ENCODE peak calls at places on chromosomes 6 and 20, in nine cellular contexts. One of them, this sample, is unnamed.

GRCh38 chr6:4936681-4937041 is 67.2 kb downstream of the RPP40 start:
- DNase-seq in left ventricle myocardium superior: no peak
- DNase-seq in GM04504: no peak
- DNase-seq in aorta: no peak
- DNase-seq in sigmoid colon: no peak
- DNase-seq in activated CD4-positive, alpha-beta T cell treated with anti-CD3 and anti-CD28 coated beads, Interleukin-2, amount 50 U/mL, for 24 hours: no peak
- DNase-seq in T-helper 9 cell: no peak
- DNase-seq in pons: peak; percentile 68
- DNase-seq in COR-L47: peak; percentile 51
- DNase-seq in this sample: no peak

GRCh38 chr6:51792273-51793030 is 295.0 kb downstream of the PKHD1 start:
- DNase-seq in activated CD4-positive, alpha-beta T cell treated with anti-CD3 and anti-CD28 coated beads, Interleukin-2, amount 50 U/mL, for 24 hours: no peak
- DNase-seq in left ventricle myocardium superior: no peak
- DNase-seq in pons: no peak
- DNase-seq in sigmoid colon: no peak
- DNase-seq in COR-L47: no peak
- DNase-seq in aorta: no peak
- DNase-seq in GM04504: no peak
- DNase-seq in T-helper 9 cell: no peak
- DNase-seq in this sample: no peak

GRCh38 chr6:27176096-27176495 is 71.4 kb upstream of the PRSS16 start:
- DNase-seq in GM04504: no peak
- DNase-seq in T-helper 9 cell: no peak
- DNase-seq in COR-L47: no peak
- DNase-seq in left ventricle myocardium superior: no peak
- DNase-seq in activated CD4-positive, alpha-beta T cell treated with anti-CD3 and anti-CD28 coated beads, Interleukin-2, amount 50 U/mL, for 24 hours: no peak
- DNase-seq in aorta: no peak
- DNase-seq in pons: no peak
- DNase-seq in sigmoid colon: no peak
- DNase-seq in this sample: no peak

GRCh38 chr20:53829086-53829703 is 235.6 kb upstream of the ZNF217 start:
- DNase-seq in aorta: no peak
- DNase-seq in left ventricle myocardium superior: no peak
- DNase-seq in activated CD4-positive, alpha-beta T cell treated with anti-CD3 and anti-CD28 coated beads, Interleukin-2, amount 50 U/mL, for 24 hours: no peak
- DNase-seq in GM04504: peak; percentile 95
- DNase-seq in COR-L47: no peak
- DNase-seq in T-helper 9 cell: no peak
- DNase-seq in pons: peak; percentile 28
- DNase-seq in sigmoid colon: peak; percentile 68
- DNase-seq in this sample: no peak

GRCh38 chr6:20402181-20403079 is 751 bp downstream of the E2F3 start:
- DNase-seq in aorta: peak; percentile 60
- DNase-seq in T-helper 9 cell: peak; percentile 31
- DNase-seq in sigmoid colon: peak; percentile 67
- DNase-seq in COR-L47: peak; percentile 16
- DNase-seq in left ventricle myocardium superior: peak; percentile 52
- DNase-seq in pons: peak; percentile 59
- DNase-seq in activated CD4-positive, alpha-beta T cell treated with anti-CD3 and anti-CD28 coated beads, Interleukin-2, amount 50 U/mL, for 24 hours: peak; percentile 33
- DNase-seq in GM04504: no peak
- DNase-seq in this sample: no peak

GRCh38 chr6:47116086-47116485 is 74.0 kb upstream of the ADGRF1 start:
- DNase-seq in left ventricle myocardium superior: no peak
- DNase-seq in activated CD4-positive, alpha-beta T cell treated with anti-CD3 and anti-CD28 coated beads, Interleukin-2, amount 50 U/mL, for 24 hours: no peak
- DNase-seq in aorta: no peak
- DNase-seq in T-helper 9 cell: no peak
- DNase-seq in COR-L47: no peak
- DNase-seq in sigmoid colon: no peak
- DNase-seq in pons: no peak
- DNase-seq in GM04504: no peak
- DNase-seq in this sample: no peak

GRCh38 chr20:51413753-51414323 is 128.7 kb downstream of the NFATC2 start:
- DNase-seq in T-helper 9 cell: no peak
- DNase-seq in aorta: no peak
- DNase-seq in left ventricle myocardium superior: no peak
- DNase-seq in COR-L47: no peak
- DNase-seq in GM04504: no peak
- DNase-seq in pons: no peak
- DNase-seq in activated CD4-positive, alpha-beta T cell treated with anti-CD3 and anti-CD28 coated beads, Interleukin-2, amount 50 U/mL, for 24 hours: no peak
- DNase-seq in sigmoid colon: no peak
- DNase-seq in this sample: no peak

GRCh38 chr6:137767931-137768690 is 98.9 kb upstream of the TNFAIP3 start:
- DNase-seq in aorta: no peak
- DNase-seq in COR-L47: no peak
- DNase-seq in T-helper 9 cell: no peak
- DNase-seq in left ventricle myocardium superior: no peak
- DNase-seq in activated CD4-positive, alpha-beta T cell treated with anti-CD3 and anti-CD28 coated beads, Interleukin-2, amount 50 U/mL, for 24 hours: no peak
- DNase-seq in pons: no peak
- DNase-seq in GM04504: no peak
- DNase-seq in sigmoid colon: no peak
- DNase-seq in this sample: no peak

GRCh38 chr6:127902933-127903332 is 2.1 kb upstream of the THEMIS start:
- DNase-seq in aorta: no peak
- DNase-seq in GM04504: no peak
- DNase-seq in pons: no peak
- DNase-seq in T-helper 9 cell: no peak
- DNase-seq in sigmoid colon: no peak
- DNase-seq in left ventricle myocardium superior: no peak
- DNase-seq in activated CD4-positive, alpha-beta T cell treated with anti-CD3 and anti-CD28 coated beads, Interleukin-2, amount 50 U/mL, for 24 hours: no peak
- DNase-seq in COR-L47: no peak
- DNase-seq in this sample: no peak

GRCh38 chr20:42190084-42190483 is 571.9 kb upstream of the CHD6 start:
- DNase-seq in sigmoid colon: no peak
- DNase-seq in activated CD4-positive, alpha-beta T cell treated with anti-CD3 and anti-CD28 coated beads, Interleukin-2, amount 50 U/mL, for 24 hours: no peak
- DNase-seq in GM04504: no peak
- DNase-seq in aorta: no peak
- DNase-seq in left ventricle myocardium superior: no peak
- DNase-seq in T-helper 9 cell: no peak
- DNase-seq in pons: no peak
- DNase-seq in COR-L47: no peak
- DNase-seq in this sample: no peak

GRCh38 chr6:166266336-166266735 is 41.9 kb downstream of the PRR18 start:
- DNase-seq in GM04504: no peak
- DNase-seq in COR-L47: no peak
- DNase-seq in left ventricle myocardium superior: no peak
- DNase-seq in T-helper 9 cell: no peak
- DNase-seq in pons: no peak
- DNase-seq in aorta: no peak
- DNase-seq in sigmoid colon: no peak
- DNase-seq in activated CD4-positive, alpha-beta T cell treated with anti-CD3 and anti-CD28 coated beads, Interleukin-2, amount 50 U/mL, for 24 hours: no peak
- DNase-seq in this sample: no peak

GRCh38 chr6:89689732-89690131 is 51.2 kb upstream of the LYRM2 start:
- DNase-seq in activated CD4-positive, alpha-beta T cell treated with anti-CD3 and anti-CD28 coated beads, Interleukin-2, amount 50 U/mL, for 24 hours: no peak
- DNase-seq in pons: peak; percentile 96
- DNase-seq in GM04504: no peak
- DNase-seq in sigmoid colon: no peak
- DNase-seq in left ventricle myocardium superior: no peak
- DNase-seq in T-helper 9 cell: no peak
- DNase-seq in aorta: no peak
- DNase-seq in COR-L47: peak; percentile 26
- DNase-seq in this sample: no peak

GRCh38 chr6:153047386-153047785 is 44.9 kb upstream of the MTRF1L start:
- DNase-seq in pons: no peak
- DNase-seq in aorta: no peak
- DNase-seq in T-helper 9 cell: no peak
- DNase-seq in activated CD4-positive, alpha-beta T cell treated with anti-CD3 and anti-CD28 coated beads, Interleukin-2, amount 50 U/mL, for 24 hours: no peak
- DNase-seq in GM04504: no peak
- DNase-seq in COR-L47: no peak
- DNase-seq in sigmoid colon: no peak
- DNase-seq in left ventricle myocardium superior: no peak
- DNase-seq in this sample: no peak

GRCh38 chr6:37862992-37863391 is 43.5 kb downstream of the ZFAND3 start:
- DNase-seq in left ventricle myocardium superior: no peak
- DNase-seq in aorta: no peak
- DNase-seq in COR-L47: no peak
- DNase-seq in sigmoid colon: no peak
- DNase-seq in activated CD4-positive, alpha-beta T cell treated with anti-CD3 and anti-CD28 coated beads, Interleukin-2, amount 50 U/mL, for 24 hours: no peak
- DNase-seq in pons: no peak
- DNase-seq in T-helper 9 cell: no peak
- DNase-seq in GM04504: peak; percentile 32
- DNase-seq in this sample: no peak

GRCh38 chr6:28648878-28649375 is 123.2 kb downstream of the GPX5 start:
- DNase-seq in T-helper 9 cell: no peak
- DNase-seq in left ventricle myocardium superior: no peak
- DNase-seq in aorta: no peak
- DNase-seq in sigmoid colon: no peak
- DNase-seq in pons: no peak
- DNase-seq in COR-L47: no peak
- DNase-seq in activated CD4-positive, alpha-beta T cell treated with anti-CD3 and anti-CD28 coated beads, Interleukin-2, amount 50 U/mL, for 24 hours: no peak
- DNase-seq in GM04504: no peak
- DNase-seq in this sample: no peak

GRCh38 chr6:33428219-33428890 is 8.5 kb downstream of the SYNGAP1 start:
- DNase-seq in T-helper 9 cell: no peak
- DNase-seq in GM04504: no peak
- DNase-seq in aorta: peak; percentile 52
- DNase-seq in sigmoid colon: no peak
- DNase-seq in pons: no peak
- DNase-seq in activated CD4-positive, alpha-beta T cell treated with anti-CD3 and anti-CD28 coated beads, Interleukin-2, amount 50 U/mL, for 24 hours: peak; percentile 33
- DNase-seq in COR-L47: peak; percentile 37
- DNase-seq in left ventricle myocardium superior: peak; percentile 48
- DNase-seq in this sample: no peak

GRCh38 chr20:24694157-24694726 is 224.8 kb downstream of the SYNDIG1 start:
- DNase-seq in aorta: no peak
- DNase-seq in GM04504: no peak
- DNase-seq in pons: no peak
- DNase-seq in COR-L47: no peak
- DNase-seq in T-helper 9 cell: no peak
- DNase-seq in left ventricle myocardium superior: no peak
- DNase-seq in sigmoid colon: peak; percentile 46
- DNase-seq in activated CD4-positive, alpha-beta T cell treated with anti-CD3 and anti-CD28 coated beads, Interleukin-2, amount 50 U/mL, for 24 hours: no peak
- DNase-seq in this sample: no peak

GRCh38 chr20:38645318-38645717 is 43.7 kb downstream of the ARHGAP40 start:
- DNase-seq in activated CD4-positive, alpha-beta T cell treated with anti-CD3 and anti-CD28 coated beads, Interleukin-2, amount 50 U/mL, for 24 hours: no peak
- DNase-seq in left ventricle myocardium superior: no peak
- DNase-seq in sigmoid colon: no peak
- DNase-seq in pons: no peak
- DNase-seq in aorta: no peak
- DNase-seq in GM04504: no peak
- DNase-seq in T-helper 9 cell: no peak
- DNase-seq in COR-L47: no peak
- DNase-seq in this sample: no peak

GRCh38 chr6:113859349-113860164 is 2.4 kb downstream of the MARCKS start:
- DNase-seq in sigmoid colon: peak; percentile 74
- DNase-seq in aorta: peak; percentile 54
- DNase-seq in COR-L47: no peak
- DNase-seq in T-helper 9 cell: no peak
- DNase-seq in GM04504: no peak
- DNase-seq in left ventricle myocardium superior: peak; percentile 63
- DNase-seq in pons: peak; percentile 19
- DNase-seq in activated CD4-positive, alpha-beta T cell treated with anti-CD3 and anti-CD28 coated beads, Interleukin-2, amount 50 U/mL, for 24 hours: no peak
- DNase-seq in this sample: no peak

GRCh38 chr6:157158897-157159296 is 164.4 kb downstream of the TMEM242 start:
- DNase-seq in pons: no peak
- DNase-seq in left ventricle myocardium superior: no peak
- DNase-seq in COR-L47: no peak
- DNase-seq in GM04504: no peak
- DNase-seq in T-helper 9 cell: no peak
- DNase-seq in activated CD4-positive, alpha-beta T cell treated with anti-CD3 and anti-CD28 coated beads, Interleukin-2, amount 50 U/mL, for 24 hours: no peak
- DNase-seq in aorta: no peak
- DNase-seq in sigmoid colon: no peak
- DNase-seq in this sample: no peak

GRCh38 chr20:15487682-15488081 is 1085.6 kb downstream of the KIF16B start:
- DNase-seq in pons: no peak
- DNase-seq in COR-L47: no peak
- DNase-seq in sigmoid colon: no peak
- DNase-seq in activated CD4-positive, alpha-beta T cell treated with anti-CD3 and anti-CD28 coated beads, Interleukin-2, amount 50 U/mL, for 24 hours: no peak
- DNase-seq in T-helper 9 cell: no peak
- DNase-seq in left ventricle myocardium superior: no peak
- DNase-seq in aorta: no peak
- DNase-seq in GM04504: no peak
- DNase-seq in this sample: no peak

GRCh38 chr6:47242483-47243386 is 67.0 kb downstream of the TNFRSF21 start:
- DNase-seq in left ventricle myocardium superior: peak; percentile 93
- DNase-seq in COR-L47: peak; percentile 57
- DNase-seq in GM04504: peak; percentile 63
- DNase-seq in pons: peak; percentile 92
- DNase-seq in sigmoid colon: peak; percentile 96
- DNase-seq in aorta: peak; percentile 92
- DNase-seq in activated CD4-positive, alpha-beta T cell treated with anti-CD3 and anti-CD28 coated beads, Interleukin-2, amount 50 U/mL, for 24 hours: no peak
- DNase-seq in T-helper 9 cell: peak; percentile 3
- DNase-seq in this sample: no peak

GRCh38 chr6:44131880-44132279 is 4.5 kb downstream of the TMEM63B start:
- DNase-seq in GM04504: no peak
- DNase-seq in COR-L47: peak; percentile 36
- DNase-seq in aorta: no peak
- DNase-seq in left ventricle myocardium superior: no peak
- DNase-seq in T-helper 9 cell: no peak
- DNase-seq in activated CD4-positive, alpha-beta T cell treated with anti-CD3 and anti-CD28 coated beads, Interleukin-2, amount 50 U/mL, for 24 hours: no peak
- DNase-seq in sigmoid colon: no peak
- DNase-seq in pons: no peak
- DNase-seq in this sample: no peak

GRCh38 chr6:20235041-20235440 is 22.8 kb upstream of the MBOAT1 start:
- DNase-seq in T-helper 9 cell: no peak
- DNase-seq in left ventricle myocardium superior: no peak
- DNase-seq in sigmoid colon: no peak
- DNase-seq in COR-L47: no peak
- DNase-seq in aorta: no peak
- DNase-seq in GM04504: no peak
- DNase-seq in pons: no peak
- DNase-seq in activated CD4-positive, alpha-beta T cell treated with anti-CD3 and anti-CD28 coated beads, Interleukin-2, amount 50 U/mL, for 24 hours: no peak
- DNase-seq in this sample: no peak

GRCh38 chr6:140711019-140711613 is 1336.7 kb upstream of the CITED2 start:
- DNase-seq in left ventricle myocardium superior: no peak
- DNase-seq in pons: no peak
- DNase-seq in T-helper 9 cell: no peak
- DNase-seq in activated CD4-positive, alpha-beta T cell treated with anti-CD3 and anti-CD28 coated beads, Interleukin-2, amount 50 U/mL, for 24 hours: no peak
- DNase-seq in sigmoid colon: no peak
- DNase-seq in aorta: no peak
- DNase-seq in GM04504: no peak
- DNase-seq in COR-L47: no peak
- DNase-seq in this sample: no peak

GRCh38 chr20:6611911-6612614 is 155.4 kb upstream of the BMP2 start:
- DNase-seq in COR-L47: no peak
- DNase-seq in pons: no peak
- DNase-seq in GM04504: no peak
- DNase-seq in activated CD4-positive, alpha-beta T cell treated with anti-CD3 and anti-CD28 coated beads, Interleukin-2, amount 50 U/mL, for 24 hours: no peak
- DNase-seq in sigmoid colon: no peak
- DNase-seq in left ventricle myocardium superior: no peak
- DNase-seq in T-helper 9 cell: no peak
- DNase-seq in aorta: no peak
- DNase-seq in this sample: no peak

GRCh38 chr20:62428396-62429160 is 1.2 kb upstream of the RBBP8NL start:
- DNase-seq in pons: no peak
- DNase-seq in activated CD4-positive, alpha-beta T cell treated with anti-CD3 and anti-CD28 coated beads, Interleukin-2, amount 50 U/mL, for 24 hours: no peak
- DNase-seq in sigmoid colon: no peak
- DNase-seq in T-helper 9 cell: no peak
- DNase-seq in aorta: no peak
- DNase-seq in COR-L47: no peak
- DNase-seq in left ventricle myocardium superior: no peak
- DNase-seq in GM04504: no peak
- DNase-seq in this sample: no peak

GRCh38 chr20:325889-326644 is 715 bp downstream of the SOX12 start:
- DNase-seq in aorta: peak; percentile 79
- DNase-seq in COR-L47: peak; percentile 71
- DNase-seq in T-helper 9 cell: peak; percentile 39
- DNase-seq in activated CD4-positive, alpha-beta T cell treated with anti-CD3 and anti-CD28 coated beads, Interleukin-2, amount 50 U/mL, for 24 hours: no peak
- DNase-seq in left ventricle myocardium superior: peak; percentile 84
- DNase-seq in sigmoid colon: peak; percentile 89
- DNase-seq in GM04504: no peak
- DNase-seq in pons: peak; percentile 40
- DNase-seq in this sample: no peak

GRCh38 chr6:26183581-26184408 is 96.6 kb downstream of the HFE start:
- DNase-seq in GM04504: peak; percentile 75
- DNase-seq in aorta: peak; percentile 77
- DNase-seq in COR-L47: no peak
- DNase-seq in pons: peak; percentile 97
- DNase-seq in activated CD4-positive, alpha-beta T cell treated with anti-CD3 and anti-CD28 coated beads, Interleukin-2, amount 50 U/mL, for 24 hours: no peak
- DNase-seq in T-helper 9 cell: peak; percentile 20
- DNase-seq in left ventricle myocardium superior: peak; percentile 69
- DNase-seq in sigmoid colon: peak; percentile 88
- DNase-seq in this sample: no peak

GRCh38 chr6:32173051-32173727 is 2.7 kb downstream of the AGPAT1 start:
- DNase-seq in pons: no peak
- DNase-seq in sigmoid colon: no peak
- DNase-seq in T-helper 9 cell: no peak
- DNase-seq in activated CD4-positive, alpha-beta T cell treated with anti-CD3 and anti-CD28 coated beads, Interleukin-2, amount 50 U/mL, for 24 hours: no peak
- DNase-seq in COR-L47: no peak
- DNase-seq in left ventricle myocardium superior: no peak
- DNase-seq in GM04504: no peak
- DNase-seq in aorta: peak; percentile 6
- DNase-seq in this sample: no peak

GRCh38 chr20:50992733-50993457 is 30.0 kb downstream of the KCNG1 start:
- DNase-seq in left ventricle myocardium superior: no peak
- DNase-seq in GM04504: peak; percentile 24
- DNase-seq in aorta: no peak
- DNase-seq in COR-L47: peak; percentile 61
- DNase-seq in T-helper 9 cell: no peak
- DNase-seq in sigmoid colon: no peak
- DNase-seq in pons: peak; percentile 25
- DNase-seq in activated CD4-positive, alpha-beta T cell treated with anti-CD3 and anti-CD28 coated beads, Interleukin-2, amount 50 U/mL, for 24 hours: no peak
- DNase-seq in this sample: peak; percentile 78

This sample was measured in NCI-H1048.